ENCODE peak calls at places on chromosomes 6 and 20, in eight cellular contexts. One of them, this sample, is unnamed.

GRCh38 chr20:44098256-44098630 is 88.7 kb downstream of the JPH2 start:
- DNase-seq in NT2/D1: no peak
- DNase-seq in RCC 7860: no peak
- DNase-seq in NAMALWA: no peak
- DNase-seq in NCI-H774: no peak
- DNase-seq in cardiac septum: no peak
- DNase-seq in activated naive CD8-positive, alpha-beta T cell treated with anti-CD3 and anti-CD28 coated beads for 36 hours: no peak
- DNase-seq in T follicular helper cell: no peak
- DNase-seq in this sample: no peak

GRCh38 chr6:28606424-28607391 is 81.0 kb downstream of the GPX5 start:
- DNase-seq in cardiac septum: no peak
- DNase-seq in RCC 7860: peak
- DNase-seq in NAMALWA: peak
- DNase-seq in NCI-H774: peak
- DNase-seq in T follicular helper cell: no peak
- DNase-seq in NT2/D1: peak
- DNase-seq in activated naive CD8-positive, alpha-beta T cell treated with anti-CD3 and anti-CD28 coated beads for 36 hours: peak
- DNase-seq in this sample: peak

GRCh38 chr6:143060354-143060805 is 309 bp upstream of the AIG1 start:
- DNase-seq in NAMALWA: peak
- DNase-seq in cardiac septum: peak
- DNase-seq in NT2/D1: peak
- DNase-seq in activated naive CD8-positive, alpha-beta T cell treated with anti-CD3 and anti-CD28 coated beads for 36 hours: peak
- DNase-seq in NCI-H774: peak
- DNase-seq in T follicular helper cell: peak
- DNase-seq in RCC 7860: peak
- DNase-seq in this sample: no peak

GRCh38 chr20:13684566-13685222 is 46.0 kb upstream of the TASP1 start:
- DNase-seq in cardiac septum: no peak
- DNase-seq in NT2/D1: no peak
- DNase-seq in T follicular helper cell: no peak
- DNase-seq in NAMALWA: peak
- DNase-seq in activated naive CD8-positive, alpha-beta T cell treated with anti-CD3 and anti-CD28 coated beads for 36 hours: no peak
- DNase-seq in RCC 7860: no peak
- DNase-seq in NCI-H774: no peak
- DNase-seq in this sample: no peak

GRCh38 chr6:38281131-38281530 is 358.6 kb downstream of the BTBD9 start:
- DNase-seq in activated naive CD8-positive, alpha-beta T cell treated with anti-CD3 and anti-CD28 coated beads for 36 hours: no peak
- DNase-seq in RCC 7860: no peak
- DNase-seq in NAMALWA: no peak
- DNase-seq in NCI-H774: no peak
- DNase-seq in cardiac septum: no peak
- DNase-seq in T follicular helper cell: no peak
- DNase-seq in NT2/D1: no peak
- DNase-seq in this sample: no peak

GRCh38 chr6:146357578-146358340 is 185.9 kb upstream of the RAB32 start:
- DNase-seq in NCI-H774: no peak
- DNase-seq in NT2/D1: no peak
- DNase-seq in T follicular helper cell: no peak
- DNase-seq in cardiac septum: no peak
- DNase-seq in activated naive CD8-positive, alpha-beta T cell treated with anti-CD3 and anti-CD28 coated beads for 36 hours: no peak
- DNase-seq in RCC 7860: peak
- DNase-seq in NAMALWA: no peak
- DNase-seq in this sample: no peak

GRCh38 chr6:13355043-13355945 is 27.0 kb upstream of the TBC1D7 start:
- DNase-seq in RCC 7860: peak
- DNase-seq in T follicular helper cell: no peak
- DNase-seq in NCI-H774: no peak
- DNase-seq in cardiac septum: no peak
- DNase-seq in NT2/D1: no peak
- DNase-seq in activated naive CD8-positive, alpha-beta T cell treated with anti-CD3 and anti-CD28 coated beads for 36 hours: peak
- DNase-seq in NAMALWA: no peak
- DNase-seq in this sample: no peak

GRCh38 chr20:43544501-43544900 is 14.3 kb upstream of the SGK2 start:
- DNase-seq in NT2/D1: no peak
- DNase-seq in NAMALWA: no peak
- DNase-seq in NCI-H774: no peak
- DNase-seq in activated naive CD8-positive, alpha-beta T cell treated with anti-CD3 and anti-CD28 coated beads for 36 hours: no peak
- DNase-seq in RCC 7860: no peak
- DNase-seq in cardiac septum: peak
- DNase-seq in T follicular helper cell: no peak
- DNase-seq in this sample: no peak

GRCh38 chr6:138999949-139000725 is 12.1 kb upstream of the REPS1 start:
- DNase-seq in NT2/D1: no peak
- DNase-seq in NCI-H774: no peak
- DNase-seq in RCC 7860: no peak
- DNase-seq in T follicular helper cell: no peak
- DNase-seq in NAMALWA: no peak
- DNase-seq in cardiac septum: no peak
- DNase-seq in activated naive CD8-positive, alpha-beta T cell treated with anti-CD3 and anti-CD28 coated beads for 36 hours: no peak
- DNase-seq in this sample: peak

GRCh38 chr6:163683105-163683622 is 268.6 kb downstream of the QKI start:
- DNase-seq in NAMALWA: no peak
- DNase-seq in RCC 7860: no peak
- DNase-seq in NCI-H774: no peak
- DNase-seq in cardiac septum: no peak
- DNase-seq in T follicular helper cell: no peak
- DNase-seq in NT2/D1: no peak
- DNase-seq in activated naive CD8-positive, alpha-beta T cell treated with anti-CD3 and anti-CD28 coated beads for 36 hours: no peak
- DNase-seq in this sample: no peak

GRCh38 chr6:122265755-122266154 is 133.7 kb upstream of the HSF2 start:
- DNase-seq in NAMALWA: no peak
- DNase-seq in activated naive CD8-positive, alpha-beta T cell treated with anti-CD3 and anti-CD28 coated beads for 36 hours: no peak
- DNase-seq in NCI-H774: no peak
- DNase-seq in RCC 7860: no peak
- DNase-seq in cardiac septum: no peak
- DNase-seq in NT2/D1: no peak
- DNase-seq in T follicular helper cell: no peak
- DNase-seq in this sample: no peak

GRCh38 chr6:152124432-152125074 is 317.1 kb downstream of the ESR1 start:
- DNase-seq in activated naive CD8-positive, alpha-beta T cell treated with anti-CD3 and anti-CD28 coated beads for 36 hours: no peak
- DNase-seq in cardiac septum: no peak
- DNase-seq in RCC 7860: peak
- DNase-seq in T follicular helper cell: no peak
- DNase-seq in NT2/D1: no peak
- DNase-seq in NAMALWA: peak
- DNase-seq in NCI-H774: no peak
- DNase-seq in this sample: peak